ENCODE peak calls at places on chromosomes 3 and 15, in five cellular contexts. X is K562, H is HepG2, L is A549, M is GM12878. V is an unnamed sample.

GRCh38 chr3:43773273-43774104 is 82.8 kb downstream of the ABHD5 start:
- DNase-seq in X (peak; percentile 50), H (peak; percentile 18), L (no peak), M (no peak), V (peak; percentile 16)

GRCh38 chr3:125129512-125129962 is 73.7 kb upstream of the HEG1 start:
- DNase-seq in X (no peak), H (peak; percentile 59), L (no peak), M (no peak), V (peak; percentile 99)

GRCh38 chr15:29522373-29523276 is 253.0 kb upstream of the NSMCE3 start:
- DNase-seq in X (no peak), H (no peak), L (peak; percentile 54), M (no peak), V (no peak)

GRCh38 chr15:67820992-67821783 is 4.1 kb upstream of the SKOR1 start:
- DNase-seq in X (peak; percentile 78), H (peak; percentile 28), L (no peak), M (no peak), V (peak; percentile 51)

GRCh38 chr15:52649686-52650085 is 29.5 kb downstream of the ATOSA start:
- DNase-seq in X (peak; percentile 12), H (no peak), L (no peak), M (no peak), V (no peak)

GRCh38 chr3:31014317-31015040 is 120.0 kb upstream of the GADL1 start:
- DNase-seq in X (no peak), H (no peak), L (no peak), M (no peak), V (peak; percentile 19)

GRCh38 chr3:119294889-119295769 is 946 bp downstream of the ARHGAP31 start:
- DNase-seq in X (no peak), H (no peak), L (peak; percentile 27), M (no peak), V (peak; percentile 37)

GRCh38 chr15:33565099-33565498 is 254.3 kb downstream of the RYR3 start:
- DNase-seq in X (no peak), H (no peak), L (no peak), M (no peak), V (peak; percentile 44)

GRCh38 chr3:58235970-58236369 is 1.6 kb upstream of the ABHD6 start:
- DNase-seq in X (no peak), H (no peak), L (no peak), M (no peak), V (no peak)

GRCh38 chr15:93173369-93173768 is 84.4 kb upstream of the RGMA start:
- DNase-seq in X (no peak), H (no peak), L (no peak), M (no peak), V (no peak)

GRCh38 chr3:43369404-43370345 is 83.3 kb downstream of the SNRK start:
- DNase-seq in X (no peak), H (no peak), L (no peak), M (no peak), V (no peak)

GRCh38 chr15:55897560-55898336 is 95.7 kb downstream of the NEDD4 start:
- DNase-seq in X (peak; percentile 68), H (peak; percentile 41), L (peak; percentile 76), M (no peak), V (peak; percentile 61)

GRCh38 chr15:62818691-62819090 is 223.9 kb upstream of the TPM1 start:
- DNase-seq in X (no peak), H (no peak), L (no peak), M (no peak), V (peak; percentile 23)

GRCh38 chr3:178845446-178846118 is 226.0 kb downstream of the ZMAT3 start:
- DNase-seq in X (no peak), H (no peak), L (no peak), M (no peak), V (no peak)

GRCh38 chr3:140924097-140924873 is 17.4 kb upstream of the SLC25A36 start:
- DNase-seq in X (no peak), H (no peak), L (no peak), M (no peak), V (no peak)

GRCh38 chr3:51997935-51998596 is 2.4 kb upstream of the RPL29 start:
- DNase-seq in X (no peak), H (peak; percentile 64), L (no peak), M (no peak), V (no peak)

GRCh38 chr15:58777107-58777506 is 6.0 kb downstream of the MINDY2 start:
- DNase-seq in X (no peak), H (no peak), L (no peak), M (peak; percentile 21), V (no peak)

GRCh38 chr3:152328841-152329240 is 60.1 kb downstream of the MBNL1 start:
- DNase-seq in X (no peak), H (peak; percentile 78), L (peak; percentile 54), M (no peak), V (peak; percentile 88)

GRCh38 chr3:44446929-44447328 is 30.5 kb downstream of the ZNF445 start:
- DNase-seq in X (no peak), H (no peak), L (no peak), M (no peak), V (no peak)

GRCh38 chr3:156729460-156730179 is 55.2 kb downstream of the TIPARP start:
- DNase-seq in X (no peak), H (no peak), L (no peak), M (no peak), V (no peak)

GRCh38 chr3:132593241-132593949 is 3.7 kb upstream of the ACKR4 start:
- DNase-seq in X (no peak), H (no peak), L (no peak), M (no peak), V (peak; percentile 27)

GRCh38 chr3:111913163-111913763 is 54.2 kb downstream of the PHLDB2 start:
- DNase-seq in X (no peak), H (no peak), L (no peak), M (no peak), V (no peak)

GRCh38 chr15:99686290-99686689 is 46.9 kb downstream of the LYSMD4 start:
- DNase-seq in X (no peak), H (no peak), L (no peak), M (no peak), V (no peak)

GRCh38 chr15:67547836-67548531 is 5.5 kb downstream of the MAP2K5 start:
- DNase-seq in X (no peak), H (no peak), L (no peak), M (no peak), V (peak; percentile 73)

GRCh38 chr3:143429628-143430514 is 310.3 kb downstream of the CHST2 start:
- DNase-seq in X (peak; percentile 18), H (no peak), L (no peak), M (no peak), V (peak; percentile 27)

GRCh38 chr15:34223904-34224596 is 766 bp upstream of the EMC4 start:
- DNase-seq in X (peak; percentile 25), H (no peak), L (peak; percentile 35), M (no peak), V (peak; percentile 13)

GRCh38 chr3:151856106-151856505 is 17.3 kb upstream of the SUCNR1 start:
- DNase-seq in X (no peak), H (no peak), L (no peak), M (no peak), V (no peak)

GRCh38 chr3:195546130-195546560 is 3.0 kb upstream of the PPP1R2 start:
- DNase-seq in X (no peak), H (peak; percentile 62), L (peak; percentile 21), M (no peak), V (peak; percentile 73)

GRCh38 chr3:23549148-23549910 is 256.4 kb upstream of the UBE2E1 start:
- DNase-seq in X (no peak), H (no peak), L (no peak), M (no peak), V (no peak)

GRCh38 chr3:172125963-172126403 is 86.6 kb downstream of the FNDC3B start:
- DNase-seq in X (no peak), H (no peak), L (no peak), M (no peak), V (peak; percentile 79)
- TF ChIP-seq BHLHE40 in X (no peak), H (no peak), L (no peak), M (no peak), V (no peak)

GRCh38 chr3:173037840-173038483 is 103.1 kb downstream of the SPATA16 start:
- DNase-seq in X (no peak), H (no peak), L (no peak), M (no peak), V (no peak)
- H3K27ac ChIP-seq in X (no peak overlapping the region), H (no peak overlapping the region), L (no peak overlapping the region), M (no peak overlapping the region), V (no peak overlapping the region)

GRCh38 chr3:129106866-129107565 is 14.6 kb downstream of the RAB43 start:
- DNase-seq in X (no peak), H (no peak), L (no peak), M (no peak), V (no peak)

GRCh38 chr3:129104498-129105079 is 17.0 kb downstream of the RAB43 start:
- DNase-seq in X (no peak), H (no peak), L (no peak), M (no peak), V (no peak)

GRCh38 chr3:129105862-129106261 is 15.7 kb downstream of the RAB43 start:
- DNase-seq in X (no peak), H (no peak), L (no peak), M (no peak), V (no peak)

GRCh38 chr3:129106320-129106719 is 15.3 kb downstream of the RAB43 start:
- DNase-seq in X (no peak), H (no peak), L (no peak), M (no peak), V (no peak)

DNA sequence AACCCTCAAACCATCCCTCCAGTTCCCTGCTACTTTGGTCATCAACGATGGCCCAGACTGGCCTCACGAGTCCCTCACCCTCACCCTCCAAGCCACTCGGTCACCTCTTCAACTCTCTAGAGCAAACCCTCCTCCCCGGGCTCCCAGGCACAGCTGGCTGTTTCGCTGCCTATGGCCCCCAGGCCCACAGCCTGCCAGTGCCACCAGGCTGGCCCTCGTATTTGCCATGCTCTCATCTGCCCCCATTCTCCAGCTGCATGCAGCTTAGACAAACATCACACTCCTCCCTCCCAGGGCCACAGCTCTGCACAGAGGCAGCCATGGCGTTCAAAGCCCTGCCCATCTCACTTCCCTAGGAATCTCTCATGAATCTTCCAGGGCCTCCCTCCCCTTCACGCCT is 13.8 kb downstream of the RAB43 start:
- DNase-seq in X (no peak), H (no peak), L (no peak), M (no peak), V (no peak)
- TF ChIP-seq BHLHE40 in X (no peak), H (no peak), L (no peak), M (no peak), V (no peak)

DNA sequence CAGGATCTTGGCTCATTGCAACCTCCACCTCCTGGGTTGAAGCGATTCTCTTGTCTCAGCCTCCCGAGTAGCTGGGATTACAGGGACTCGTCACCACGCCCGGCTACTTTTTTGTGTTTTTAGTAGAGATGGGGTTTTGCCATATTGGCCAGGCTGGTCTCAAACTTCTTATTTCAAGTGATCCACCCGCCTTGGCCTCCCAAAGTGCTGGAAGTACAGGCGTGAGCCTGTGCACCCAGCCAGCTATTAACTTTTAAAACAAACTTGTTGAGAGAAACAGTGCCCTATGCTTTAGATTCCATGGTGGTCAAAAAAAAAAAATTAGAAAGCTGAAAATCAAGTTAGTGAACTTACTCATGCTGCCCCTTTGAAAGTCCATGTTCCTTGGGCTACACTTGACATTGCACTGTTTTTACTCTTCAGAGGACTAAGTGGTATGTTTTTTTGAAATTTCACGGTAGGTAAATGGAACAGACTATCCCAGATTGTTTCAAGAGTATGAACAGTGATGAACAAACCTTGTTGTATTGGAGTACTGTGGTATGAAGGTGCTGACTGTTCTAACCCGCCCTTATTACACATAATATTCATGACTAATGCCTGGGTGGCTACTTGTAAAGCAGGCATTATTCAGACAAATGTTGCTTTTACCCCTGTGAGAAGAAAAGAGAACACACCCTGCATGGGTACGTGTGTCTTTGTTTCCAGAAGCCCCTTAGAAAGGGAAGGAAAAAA is 206.9 kb downstream of the KLHL25 start:
- DNase-seq in X (no peak), H (no peak), L (no peak), M (no peak), V (peak; percentile 82)
- H3K27ac ChIP-seq in X (no peak overlapping the region), H (no peak overlapping the region), L (peak overlapping the region; percentile 82), M (no peak overlapping the region), V (no peak overlapping the region)

V was measured in IMR-90.